ENCODE peak calls at places on chromosomes 4 and X, in five cellular contexts. H is stimulated activated CD4-positive, alpha-beta T cell treated with anti-CD3 and anti-CD28 coated beads, Interleukin-15, amount 100 ng/mL, for 1 hour; X is SHP77; M is RWPE1; G is CD4-positive, alpha-beta memory T cell. Y is an unnamed sample.
A peak's percentile ranks its signal among the peaks of the same experiment; 100 is the strongest.

GRCh38 chrX:63635750-63636149 is 149.3 kb downstream of the ARHGEF9 start:
- DNase-seq in M (no peak), G (no peak), X (no peak), H (no peak), Y (no peak)

GRCh38 chr4:8100696-8101095 is 57.9 kb downstream of the ABLIM2 start:
- DNase-seq in H (no peak), G (no peak), X (no peak), M (no peak), Y (no peak)

GRCh38 chrX:40174594-40175415 is 77.0 kb upstream of the BCOR start:
- DNase-seq in G (no peak), M (no peak), X (peak; percentile 53), H (no peak), Y (peak; percentile 19)

GRCh38 chrX:49155243-49155899 is 7.2 kb upstream of the MAGIX start:
- DNase-seq in X (no peak), H (no peak), G (peak; percentile 60), M (peak; percentile 70), Y (peak; percentile 79)

GRCh38 chr4:1988327-1988724 is 20.4 kb downstream of the NELFA start:
- DNase-seq in X (no peak), M (no peak), G (no peak), H (no peak), Y (no peak)

GRCh38 chr4:76233967-76234678 is 17.4 kb upstream of the FAM47E start:
- DNase-seq in G (no peak), H (no peak), X (no peak), M (no peak), Y (no peak)

GRCh38 chr4:52126946-52127345 is 75.8 kb downstream of the SPATA18 start:
- DNase-seq in X (no peak), G (no peak), M (peak; percentile 6), H (no peak), Y (no peak)

GRCh38 chr4:138892483-138893386 is 122.8 kb upstream of the NOCT start:
- DNase-seq in M (no peak), X (no peak), G (no peak), H (no peak), Y (no peak)

GRCh38 chrX:38474543-38474942 is 86.8 kb upstream of the TSPAN7 start:
- DNase-seq in G (no peak), X (no peak), M (no peak), H (no peak), Y (no peak)

GRCh38 chrX:69282893-69283690 is 117.8 kb upstream of the PJA1 start:
- DNase-seq in G (no peak), X (no peak), M (no peak), H (no peak), Y (no peak)

GRCh38 chr4:104015680-104016079 is 295.9 kb upstream of the TACR3 start:
- DNase-seq in H (no peak), G (no peak), X (peak; percentile 2), M (no peak), Y (peak; percentile 9)

GRCh38 chr4:74661427-74662171 is 132.7 kb downstream of the BTC start:
- DNase-seq in H (no peak), M (peak; percentile 43), G (no peak), X (no peak), Y (no peak)

GRCh38 chrX:39995457-39995856 is 102.3 kb downstream of the BCOR start:
- DNase-seq in X (no peak), M (no peak), G (no peak), H (no peak), Y (no peak)